ENCODE peak calls at places on chromosome 11, in six cellular contexts. W is HT1080; H is breast epithelium; S is hypothalamus; D is naive thymus-derived CD8-positive, alpha-beta T cell; V is stimulated activated CD4-positive, alpha-beta T cell treated with anti-CD3 and anti-CD28 coated beads, Interleukin-2, amount 100 ng/mL, for 24 hours. J is an unnamed sample.

GRCh38 chr11:128911239-128911638 is 20.1 kb downstream of the KCNJ5 start:
- DNase-seq in S (no peak), D (no peak), H (no peak), W (no peak), V (no peak), J (no peak)

GRCh38 chr11:59281177-59281576 is 68.5 kb upstream of the MPEG1 start:
- DNase-seq in S (no peak), D (no peak), H (no peak), V (no peak), W (no peak), J (no peak)

GRCh38 chr11:75337195-75337654 is 14.2 kb downstream of the ARRB1 start:
- DNase-seq in D (no peak), S (no peak), H (no peak), V (no peak), W (peak), J (no peak)

GRCh38 chr11:46130286-46130937 is 9.2 kb upstream of the PHF21A start:
- DNase-seq in H (no peak), W (no peak), V (no peak), S (no peak), D (no peak), J (no peak)

GRCh38 chr11:108647701-108648527 is 17.0 kb upstream of the DDX10 start:
- DNase-seq in S (peak), V (peak), H (peak), W (peak), D (peak), J (peak)

GRCh38 chr11:64846998-64847666 is 2.7 kb upstream of the CDC42BPG start:
- DNase-seq in V (peak), W (peak), H (peak), S (peak), D (peak), J (peak)

GRCh38 chr11:129226207-129226798 is 34.2 kb upstream of the ARHGAP32 start:
- DNase-seq in V (no peak), H (no peak), W (no peak), D (no peak), S (no peak), J (no peak)

GRCh38 chr11:95888439-95888838 is 35.5 kb downstream of the MTMR2 start:
- DNase-seq in H (no peak), S (no peak), V (no peak), W (no peak), D (no peak), J (no peak)

GRCh38 chr11:91998466-91998865 is 226.2 kb upstream of the FAT3 start:
- DNase-seq in S (no peak), V (no peak), D (no peak), H (no peak), W (no peak), J (no peak)